ENCODE peak calls at places on chromosomes 2 and 18, in eight cellular contexts. One of them, this sample, is unnamed.

GRCh38 chr18:36187138-36187825 is at the start of gene MOCOS:
- DNase-seq in fibroblast of pulmonary artery: peak; percentile 54
- DNase-seq in GM12865: peak; percentile 69
- DNase-seq in lower leg skin: peak; percentile 59
- DNase-seq in endodermal cell: peak; percentile 94
- DNase-seq in foreskin fibroblast: peak; percentile 86
- DNase-seq in left lung: peak; percentile 98
- DNase-seq in BE2C: peak; percentile 47
- DNase-seq in this sample: peak; percentile 53

GRCh38 chr2:19330436-19330835 is 28.0 kb downstream of the OSR1 start:
- DNase-seq in foreskin fibroblast: no peak
- DNase-seq in lower leg skin: no peak
- DNase-seq in BE2C: no peak
- DNase-seq in fibroblast of pulmonary artery: no peak
- DNase-seq in endodermal cell: no peak
- DNase-seq in GM12865: no peak
- DNase-seq in left lung: no peak
- DNase-seq in this sample: no peak

GRCh38 chr2:105144941-105145300 is 96.6 kb upstream of the GPR45 start:
- DNase-seq in foreskin fibroblast: no peak
- DNase-seq in left lung: no peak
- DNase-seq in endodermal cell: no peak
- DNase-seq in lower leg skin: no peak
- DNase-seq in BE2C: no peak
- DNase-seq in GM12865: peak; percentile 6
- DNase-seq in fibroblast of pulmonary artery: no peak
- DNase-seq in this sample: no peak

GRCh38 chr2:186060744-186061143 is 322.1 kb downstream of the FSIP2 start:
- DNase-seq in endodermal cell: no peak
- DNase-seq in foreskin fibroblast: peak; percentile 5
- DNase-seq in BE2C: no peak
- DNase-seq in lower leg skin: no peak
- DNase-seq in left lung: no peak
- DNase-seq in GM12865: no peak
- DNase-seq in fibroblast of pulmonary artery: no peak
- DNase-seq in this sample: no peak

GRCh38 chr18:55588876-55589595 is 1.0 kb upstream of the TCF4 start:
- DNase-seq in fibroblast of pulmonary artery: no peak
- DNase-seq in foreskin fibroblast: peak; percentile 47
- DNase-seq in endodermal cell: no peak
- DNase-seq in left lung: no peak
- DNase-seq in GM12865: no peak
- DNase-seq in BE2C: no peak
- DNase-seq in lower leg skin: no peak
- DNase-seq in this sample: no peak

GRCh38 chr18:62364558-62364957 is 39.4 kb downstream of the TNFRSF11A start:
- DNase-seq in left lung: no peak
- DNase-seq in fibroblast of pulmonary artery: no peak
- DNase-seq in BE2C: no peak
- DNase-seq in endodermal cell: no peak
- DNase-seq in lower leg skin: no peak
- DNase-seq in GM12865: no peak
- DNase-seq in foreskin fibroblast: no peak
- DNase-seq in this sample: no peak

GRCh38 chr2:23053580-23053979 is 331.4 kb upstream of the KLHL29 start:
- DNase-seq in BE2C: no peak
- DNase-seq in lower leg skin: no peak
- DNase-seq in GM12865: no peak
- DNase-seq in fibroblast of pulmonary artery: no peak
- DNase-seq in foreskin fibroblast: no peak
- DNase-seq in endodermal cell: no peak
- DNase-seq in left lung: no peak
- DNase-seq in this sample: no peak

GRCh38 chr2:68362069-68362468 is 3.0 kb upstream of the PLEK start:
- DNase-seq in lower leg skin: peak; percentile 53
- DNase-seq in endodermal cell: peak; percentile 88
- DNase-seq in GM12865: peak; percentile 95
- DNase-seq in left lung: peak; percentile 90
- DNase-seq in foreskin fibroblast: peak; percentile 73
- DNase-seq in fibroblast of pulmonary artery: peak; percentile 74
- DNase-seq in BE2C: peak; percentile 76
- DNase-seq in this sample: peak; percentile 72

GRCh38 chr2:160367887-160368286 is 125.7 kb downstream of the RBMS1 start:
- DNase-seq in lower leg skin: no peak
- DNase-seq in fibroblast of pulmonary artery: peak; percentile 95
- DNase-seq in endodermal cell: no peak
- DNase-seq in left lung: no peak
- DNase-seq in BE2C: no peak
- DNase-seq in GM12865: no peak
- DNase-seq in foreskin fibroblast: peak; percentile 89
- DNase-seq in this sample: peak; percentile 95

GRCh38 chr18:22846088-22846683 is 86.9 kb upstream of the RBBP8 start:
- DNase-seq in foreskin fibroblast: peak; percentile 34
- DNase-seq in endodermal cell: no peak
- DNase-seq in left lung: no peak
- DNase-seq in lower leg skin: no peak
- DNase-seq in BE2C: no peak
- DNase-seq in GM12865: peak; percentile 8
- DNase-seq in fibroblast of pulmonary artery: peak; percentile 50
- DNase-seq in this sample: peak; percentile 55

GRCh38 chr2:100653449-100654045 is 90.8 kb downstream of the PDCL3 start:
- DNase-seq in lower leg skin: no peak
- DNase-seq in endodermal cell: no peak
- DNase-seq in GM12865: no peak
- DNase-seq in fibroblast of pulmonary artery: no peak
- DNase-seq in foreskin fibroblast: no peak
- DNase-seq in left lung: no peak
- DNase-seq in BE2C: no peak
- DNase-seq in this sample: no peak

GRCh38 chr18:71865888-71866287 is 678.3 kb downstream of the CBLN2 start:
- DNase-seq in GM12865: no peak
- DNase-seq in left lung: no peak
- DNase-seq in lower leg skin: no peak
- DNase-seq in fibroblast of pulmonary artery: no peak
- DNase-seq in foreskin fibroblast: no peak
- DNase-seq in BE2C: no peak
- DNase-seq in endodermal cell: no peak
- DNase-seq in this sample: no peak

GRCh38 chr2:185374878-185375277 is 363.7 kb upstream of the FSIP2 start:
- DNase-seq in fibroblast of pulmonary artery: no peak
- DNase-seq in left lung: no peak
- DNase-seq in lower leg skin: no peak
- DNase-seq in foreskin fibroblast: no peak
- DNase-seq in endodermal cell: no peak
- DNase-seq in GM12865: no peak
- DNase-seq in BE2C: no peak
- DNase-seq in this sample: no peak

GRCh38 chr2:230600285-230600684 is 112.4 kb upstream of the CAB39 start:
- DNase-seq in endodermal cell: no peak
- DNase-seq in fibroblast of pulmonary artery: no peak
- DNase-seq in foreskin fibroblast: no peak
- DNase-seq in lower leg skin: no peak
- DNase-seq in GM12865: no peak
- DNase-seq in left lung: no peak
- DNase-seq in BE2C: no peak
- DNase-seq in this sample: no peak

GRCh38 chr18:8695932-8696510 is 9.3 kb upstream of the MTCL1 start:
- DNase-seq in left lung: no peak
- DNase-seq in BE2C: no peak
- DNase-seq in foreskin fibroblast: no peak
- DNase-seq in fibroblast of pulmonary artery: no peak
- DNase-seq in lower leg skin: no peak
- DNase-seq in GM12865: no peak
- DNase-seq in endodermal cell: no peak
- DNase-seq in this sample: no peak

GRCh38 chr2:74052732-74053712 is 68.3 kb downstream of the TET3 start:
- DNase-seq in fibroblast of pulmonary artery: no peak
- DNase-seq in endodermal cell: no peak
- DNase-seq in foreskin fibroblast: no peak
- DNase-seq in lower leg skin: no peak
- DNase-seq in left lung: no peak
- DNase-seq in BE2C: no peak
- DNase-seq in GM12865: peak; percentile 41
- DNase-seq in this sample: peak; percentile 19

GRCh38 chr2:153811516-153811915 is 60.2 kb upstream of the GALNT13 start:
- DNase-seq in foreskin fibroblast: no peak
- DNase-seq in GM12865: no peak
- DNase-seq in fibroblast of pulmonary artery: no peak
- DNase-seq in endodermal cell: no peak
- DNase-seq in lower leg skin: no peak
- DNase-seq in BE2C: no peak
- DNase-seq in left lung: no peak
- DNase-seq in this sample: no peak

GRCh38 chr2:162161634-162162033 is 9.6 kb upstream of the GCG start:
- DNase-seq in lower leg skin: no peak
- DNase-seq in BE2C: no peak
- DNase-seq in GM12865: no peak
- DNase-seq in endodermal cell: no peak
- DNase-seq in left lung: no peak
- DNase-seq in foreskin fibroblast: no peak
- DNase-seq in fibroblast of pulmonary artery: no peak
- DNase-seq in this sample: no peak
- TF ChIP-seq CTCF in lower leg skin: no peak
- TF ChIP-seq CTCF in BE2C: no peak
- TF ChIP-seq CTCF in GM12865: no peak
- TF ChIP-seq CTCF in endodermal cell: no peak
- TF ChIP-seq CTCF in left lung: no peak
- TF ChIP-seq CTCF in foreskin fibroblast: no peak
- TF ChIP-seq CTCF in fibroblast of pulmonary artery: no peak
- TF ChIP-seq CTCF in this sample: no peak

DNA sequence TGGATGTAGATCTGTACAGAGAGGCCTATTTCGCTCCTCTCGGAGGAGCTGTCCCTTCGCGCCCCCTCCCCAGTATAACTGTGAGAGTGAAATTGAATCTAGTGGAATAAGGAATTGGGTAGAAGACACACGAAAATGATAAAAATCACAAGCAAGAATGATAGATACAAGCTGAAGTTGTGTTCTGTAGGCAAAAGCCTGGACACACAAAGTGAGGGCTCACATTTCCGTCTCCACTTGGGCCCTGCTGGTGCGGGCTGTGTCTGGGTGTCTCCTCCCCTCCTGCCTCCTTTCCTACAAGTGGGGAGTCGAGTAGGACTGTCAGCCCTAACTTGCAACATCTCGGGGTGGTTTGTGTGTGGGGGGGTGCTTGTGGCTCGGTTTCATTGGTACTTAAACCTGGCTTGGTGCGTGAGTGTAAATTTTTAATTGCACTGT is 457 bp upstream of the SP9 start:
- DNase-seq in left lung: no peak
- DNase-seq in lower leg skin: no peak
- DNase-seq in fibroblast of pulmonary artery: no peak
- DNase-seq in BE2C: no peak
- DNase-seq in endodermal cell: peak; percentile 70
- DNase-seq in foreskin fibroblast: no peak
- DNase-seq in GM12865: no peak
- DNase-seq in this sample: no peak
- H3K4me3 ChIP-seq in left lung: no peak overlapping the region
- H3K4me3 ChIP-seq in lower leg skin: no peak overlapping the region
- H3K4me3 ChIP-seq in fibroblast of pulmonary artery: no peak overlapping the region
- H3K4me3 ChIP-seq in BE2C: no peak overlapping the region
- H3K4me3 ChIP-seq in endodermal cell: peak overlapping the region; percentile 71
- H3K4me3 ChIP-seq in foreskin fibroblast: no peak overlapping the region
- H3K4me3 ChIP-seq in GM12865: no peak overlapping the region
- H3K4me3 ChIP-seq in this sample: no peak overlapping the region

DNA sequence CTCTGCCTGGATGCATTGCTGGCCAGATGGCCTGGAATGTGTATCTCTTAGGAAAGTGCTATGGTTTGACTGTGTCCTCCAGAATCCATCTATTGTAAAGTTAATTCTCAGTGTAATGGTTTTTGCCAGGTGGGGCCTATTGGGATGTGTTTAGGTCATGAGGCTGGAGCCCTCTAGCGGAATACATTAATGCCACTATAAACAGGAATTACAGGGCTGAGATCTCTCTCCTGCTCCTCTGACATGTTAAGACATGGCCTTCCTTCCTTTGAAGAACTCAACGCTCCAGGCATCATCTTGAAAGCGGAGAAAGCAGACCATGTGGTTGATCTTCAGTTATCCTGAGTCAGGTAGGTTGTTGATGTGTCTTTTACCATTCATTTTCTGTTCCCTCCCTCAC is 276.4 kb downstream of the RPIA start:
- DNase-seq in lower leg skin: no peak
- DNase-seq in endodermal cell: no peak
- DNase-seq in fibroblast of pulmonary artery: peak; percentile 7
- DNase-seq in BE2C: no peak
- DNase-seq in left lung: no peak
- DNase-seq in GM12865: peak; percentile 20
- DNase-seq in foreskin fibroblast: no peak
- DNase-seq in this sample: peak; percentile 3
- TF ChIP-seq CTCF in lower leg skin: no peak
- TF ChIP-seq CTCF in endodermal cell: peak; percentile 58
- TF ChIP-seq CTCF in fibroblast of pulmonary artery: peak; percentile 34
- TF ChIP-seq CTCF in BE2C: no peak
- TF ChIP-seq CTCF in left lung: no peak
- TF ChIP-seq CTCF in GM12865: no peak
- TF ChIP-seq CTCF in foreskin fibroblast: peak; percentile 2
- TF ChIP-seq CTCF in this sample: no peak

DNA sequence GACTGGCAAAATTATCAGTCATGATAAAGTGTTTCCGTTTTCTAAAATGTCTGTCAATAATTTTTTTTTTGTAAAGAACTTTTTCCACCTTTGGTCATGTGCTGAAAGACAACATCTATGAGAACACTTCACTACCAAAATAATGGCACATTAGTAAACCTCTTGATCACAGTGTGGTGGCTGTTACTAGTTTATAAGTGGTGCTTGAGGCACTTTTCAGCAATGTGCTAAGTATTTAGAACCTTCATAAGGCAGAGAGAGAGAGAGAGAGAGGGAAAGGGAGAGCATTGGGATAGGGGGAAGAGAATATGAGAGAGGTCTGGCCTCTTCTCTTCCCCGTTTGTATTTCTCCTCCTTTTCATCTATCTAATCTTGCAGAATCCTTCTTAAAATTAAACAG is 1.1 kb upstream of the NYAP2 start:
- DNase-seq in GM12865: no peak
- DNase-seq in fibroblast of pulmonary artery: no peak
- DNase-seq in BE2C: no peak
- DNase-seq in lower leg skin: no peak
- DNase-seq in endodermal cell: no peak
- DNase-seq in foreskin fibroblast: no peak
- DNase-seq in left lung: no peak
- DNase-seq in this sample: no peak
- H3K4me3 ChIP-seq in GM12865: no peak overlapping the region
- H3K4me3 ChIP-seq in fibroblast of pulmonary artery: no peak overlapping the region
- H3K4me3 ChIP-seq in BE2C: no peak overlapping the region
- H3K4me3 ChIP-seq in lower leg skin: no peak overlapping the region
- H3K4me3 ChIP-seq in endodermal cell: no peak overlapping the region
- H3K4me3 ChIP-seq in foreskin fibroblast: no peak overlapping the region
- H3K4me3 ChIP-seq in left lung: no peak overlapping the region
- H3K4me3 ChIP-seq in this sample: no peak overlapping the region